ENCODE peak calls at places on chromosomes 5 and 9, in seven cellular contexts. F, X, K, V, U, T and Z are unnamed samples.

GRCh38 chr5:175387144-175387543 is 56.8 kb downstream of the DRD1 start:
- DNase-seq in X (no peak), U (no peak), F (no peak), V (no peak), K (no peak), T (no peak), Z (no peak)

GRCh38 chr5:107809201-107810034 is 138.7 kb upstream of the EFNA5 start:
- DNase-seq in V (no peak), K (no peak), X (peak), T (no peak), U (no peak), F (no peak), Z (no peak)

GRCh38 chr5:134503937-134504437 is 21.5 kb upstream of the JADE2 start:
- DNase-seq in X (no peak), T (no peak), U (no peak), K (peak), F (no peak), V (peak), Z (no peak)

GRCh38 chr5:138752341-138752950 is 779 bp upstream of the CTNNA1 start:
- DNase-seq in X (peak), K (no peak), U (no peak), F (peak), V (peak), T (peak), Z (no peak)

GRCh38 chr9:133792721-133793470 is 54.7 kb upstream of the SARDH start:
- DNase-seq in X (peak), F (peak), U (peak), T (peak), K (peak), V (peak), Z (peak)

GRCh38 chr9:29659014-29659413 is 2085.7 kb upstream of the C9orf72 start:
- DNase-seq in U (no peak), T (no peak), F (no peak), X (no peak), K (no peak), V (no peak), Z (no peak)

GRCh38 chr9:32969270-32969669 is 32.2 kb downstream of the APTX start:
- DNase-seq in T (no peak), V (no peak), U (no peak), X (peak), K (peak), F (no peak), Z (no peak)

GRCh38 chr5:43780586-43780985 is 177.6 kb downstream of the NNT start:
- DNase-seq in X (no peak), U (no peak), K (peak), V (no peak), F (no peak), T (no peak), Z (no peak)

GRCh38 chr5:172418847-172419810 is 35.2 kb downstream of the SH3PXD2B start:
- DNase-seq in U (peak), T (no peak), F (no peak), X (no peak), V (no peak), K (peak), Z (peak)

GRCh38 chr9:15357050-15357653 is 50.1 kb upstream of the TTC39B start:
- DNase-seq in K (no peak), V (peak), F (no peak), U (peak), T (no peak), X (peak), Z (no peak)

GRCh38 chr9:20271723-20272122 is 350.6 kb downstream of the MLLT3 start:
- DNase-seq in F (no peak), X (no peak), U (no peak), V (no peak), K (peak), T (no peak), Z (no peak)
- TF ChIP-seq CTCF in F (no peak), X (peak), U (no peak), V (no peak), K (peak), T (no peak), Z (no peak)

DNA sequence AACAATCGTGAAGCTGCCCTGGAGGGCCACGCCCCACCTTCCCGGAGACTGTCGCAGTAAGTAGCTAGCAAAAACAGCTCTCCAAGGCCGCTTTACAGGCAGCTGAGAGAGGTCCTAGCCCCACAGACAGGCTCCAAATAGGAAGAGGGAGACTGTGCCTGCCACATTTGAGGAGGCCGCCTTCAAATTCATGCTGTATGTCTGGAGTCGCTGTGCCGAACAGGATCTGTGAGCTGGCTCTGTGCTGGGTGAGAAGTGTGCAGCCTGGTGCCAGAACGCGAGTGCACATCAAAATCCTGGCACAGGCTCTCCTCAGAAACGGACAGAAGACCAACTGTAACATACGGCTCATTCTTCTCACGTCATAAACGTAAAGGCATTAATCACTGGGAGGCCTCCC is 582.2 kb downstream of the CETN3 start:
- DNase-seq in X (no peak), K (no peak), T (no peak), U (no peak), V (no peak), F (peak), Z (no peak)
- H3K4me3 ChIP-seq in X (no peak), K (no peak), T (no peak), U (peak), V (no peak), F (no peak), Z (no peak)

GRCh38 chr5:103441523-103441922 is 121.1 kb downstream of the NUDT12 start:
- DNase-seq in X (peak), T (peak), F (no peak), U (no peak), V (no peak), K (no peak), Z (peak)
- TF ChIP-seq CTCF in X (peak), T (peak), F (no peak), U (no peak), V (no peak), K (peak), Z (peak)

GRCh38 chr9:27726244-27727141 is 153.2 kb upstream of the C9orf72 start:
- DNase-seq in X (peak), V (peak), F (peak), U (peak), T (peak), K (peak), Z (peak)
- H3K4me3 ChIP-seq in X (no peak), V (no peak), F (no peak), U (no peak), T (no peak), K (no peak), Z (peak)

DNA sequence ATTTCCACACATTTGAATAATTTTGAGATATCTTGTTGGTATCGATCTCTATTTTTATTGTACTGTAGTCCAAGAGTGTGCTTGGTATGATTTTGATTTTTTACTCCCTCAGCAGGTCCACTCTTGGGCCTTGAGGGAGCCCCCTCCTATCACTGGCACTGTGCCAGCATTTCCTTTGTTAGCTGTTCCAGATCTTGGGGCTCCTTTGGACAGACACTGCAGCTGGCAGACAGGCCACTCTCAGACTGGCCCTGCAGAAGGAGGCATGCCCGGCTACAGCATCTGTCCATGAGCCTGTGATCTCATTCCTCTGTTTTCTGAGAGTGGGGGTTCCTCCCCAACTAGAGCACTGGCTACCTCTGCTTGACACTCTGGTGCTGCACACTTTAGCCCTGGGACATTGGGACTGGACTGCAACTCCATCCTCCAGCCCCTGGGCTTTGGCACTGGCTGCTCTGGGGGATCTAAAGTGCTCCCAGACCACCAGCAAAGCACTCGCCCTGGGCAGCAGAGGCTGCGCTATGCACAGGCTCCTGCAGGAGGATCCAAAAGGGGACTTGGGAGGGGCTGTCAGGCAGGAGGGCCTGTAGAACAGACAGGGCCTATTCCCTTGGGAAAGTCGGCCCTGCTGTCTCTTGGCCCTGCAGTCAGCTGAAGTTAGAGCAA is 271.3 kb upstream of the DMAC1 start:
- DNase-seq in F (no peak), V (no peak), K (no peak), T (no peak), U (no peak), X (peak), Z (peak)
- TF ChIP-seq CTCF in F (no peak), V (no peak), K (no peak), T (no peak), U (no peak), X (no peak), Z (peak)

DNA sequence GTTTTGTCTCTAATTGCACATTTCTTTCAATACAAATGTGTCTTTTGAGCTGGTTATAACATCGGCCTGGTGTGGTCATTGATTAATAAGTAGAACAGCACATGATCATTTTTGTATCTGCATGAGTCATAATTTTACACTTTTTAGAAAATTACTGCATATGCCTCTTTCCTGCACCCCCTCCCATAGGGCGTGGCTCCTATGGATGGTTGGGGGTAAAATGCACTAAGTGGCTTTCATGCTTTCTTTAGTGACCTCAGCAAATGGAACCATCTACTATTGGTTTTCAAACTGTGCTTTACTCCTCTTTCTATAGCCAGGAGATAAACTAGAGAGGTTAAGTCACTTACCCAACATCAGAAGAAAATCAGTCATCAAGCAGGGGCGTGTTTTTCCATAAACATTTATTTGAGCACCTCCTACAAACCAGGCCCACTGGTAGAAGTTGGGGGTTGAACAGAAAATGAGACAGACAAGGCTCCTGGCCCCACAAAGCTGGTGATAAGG is 3.8 kb downstream of the ANXA6 start:
- DNase-seq in F (no peak), V (no peak), X (no peak), U (no peak), T (no peak), K (no peak), Z (no peak)
- H3K4me3 ChIP-seq in F (no peak), V (no peak), X (no peak), U (no peak), T (no peak), K (no peak), Z (no peak)

GRCh38 chr5:179275941-179276837 is 69.1 kb downstream of the ADAMTS2 start:
- DNase-seq in U (peak), K (peak), X (no peak), F (no peak), T (peak), V (peak), Z (no peak)

GRCh38 chr5:179275381-179275878 is 69.8 kb downstream of the ADAMTS2 start:
- DNase-seq in X (no peak), U (peak), K (no peak), T (no peak), V (no peak), F (no peak), Z (no peak)

GRCh38 chr5:179273441-179274145 is 71.7 kb downstream of the ADAMTS2 start:
- DNase-seq in V (no peak), F (no peak), U (peak), X (no peak), K (no peak), T (no peak), Z (no peak)

GRCh38 chr5:179273074-179273435 is 72.2 kb downstream of the ADAMTS2 start:
- DNase-seq in F (no peak), K (no peak), X (no peak), T (no peak), V (no peak), U (peak), Z (no peak)

DNA sequence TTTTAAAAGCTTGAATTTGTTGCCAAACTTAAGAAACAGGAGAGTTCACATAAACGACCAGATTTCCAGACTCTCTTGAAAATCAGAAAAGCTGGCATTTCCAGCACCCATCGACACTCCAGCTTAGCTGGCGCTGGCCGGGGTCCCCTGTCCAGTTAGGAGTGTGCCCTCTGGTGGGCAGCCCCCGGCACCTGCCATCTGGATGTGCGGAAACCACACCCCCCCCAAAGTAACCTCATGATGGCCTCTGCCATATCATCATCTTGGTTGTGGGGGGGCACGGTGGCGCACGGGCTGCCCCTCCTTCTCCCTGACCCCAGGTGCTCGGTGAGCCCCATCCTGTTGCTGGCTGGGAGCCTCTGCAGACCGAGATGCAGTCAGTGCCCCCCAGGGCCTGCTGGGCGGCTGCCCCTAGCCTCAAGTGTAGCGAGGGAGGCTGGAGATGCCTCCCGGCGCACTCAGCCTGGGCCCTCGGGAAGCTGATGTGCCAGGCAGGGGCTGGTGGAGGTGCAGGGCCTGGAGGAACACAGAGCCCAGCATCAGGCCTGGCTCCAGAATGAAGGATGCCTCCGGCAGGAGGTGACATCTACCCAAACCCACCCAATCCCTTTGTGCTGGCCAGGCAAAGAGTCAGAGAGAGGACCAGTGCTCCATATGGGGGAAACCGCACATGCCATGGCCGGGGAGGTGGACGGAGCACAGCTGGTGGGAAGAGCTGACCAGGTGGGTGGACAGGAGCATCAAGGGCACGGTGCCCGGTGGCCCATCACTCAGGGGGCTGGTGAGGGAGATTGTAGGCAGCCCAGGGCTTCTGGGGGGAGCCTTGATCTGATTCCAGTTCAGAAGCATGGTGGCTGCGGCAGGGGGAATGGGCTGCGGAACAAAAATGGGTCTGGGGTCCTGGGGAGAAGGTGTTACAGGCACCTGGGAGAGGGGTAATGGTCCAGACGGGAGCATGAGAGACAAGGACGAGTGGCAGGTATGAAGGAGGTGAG is 70.6 kb downstream of the ADAMTS2 start:
- DNase-seq in K (no peak), T (peak), V (no peak), U (peak), X (no peak), F (no peak), Z (no peak)
- TF ChIP-seq CTCF in K (peak), T (peak), V (no peak), U (no peak), X (peak), F (no peak), Z (no peak)